ENCODE peak calls at places on chromosomes 6 and 20, in four cellular contexts. V is GM12878, K is K562, D is HepG2. Z is an unnamed sample.

GRCh38 chr20:10524034-10524476 is 89.0 kb downstream of the SLX4IP start:
- DNase-seq in V (no peak), K (no peak), D (no peak), Z (no peak)

GRCh38 chr20:17849901-17850673 is 118.5 kb downstream of the SNX5 start:
- DNase-seq in V (no peak), K (no peak), D (peak), Z (no peak)

GRCh38 chr6:37588745-37589139 is 89.0 kb upstream of the CCDC167 start:
- DNase-seq in V (no peak), K (no peak), D (no peak), Z (no peak)

GRCh38 chr6:14222956-14223355 is 105.4 kb downstream of the CD83 start:
- DNase-seq in V (no peak), K (no peak), D (no peak), Z (no peak)

GRCh38 chr6:31903957-31904356 is 2.1 kb upstream of the ZBTB12 start:
- DNase-seq in V (no peak), K (no peak), D (no peak), Z (no peak)

GRCh38 chr6:127554435-127555006 is 22.5 kb upstream of the C6orf58 start:
- DNase-seq in V (no peak), K (no peak), D (peak), Z (peak)

GRCh38 chr6:133241088-133241900 is at the start of gene EYA4:
- DNase-seq in V (no peak), K (no peak), D (no peak), Z (peak)

GRCh38 chr20:22546344-22546743 is 38.0 kb downstream of the FOXA2 start:
- DNase-seq in V (no peak), K (no peak), D (no peak), Z (no peak)

GRCh38 chr20:46640536-46641311 is 10.5 kb downstream of the SLC13A3 start:
- DNase-seq in V (no peak), K (no peak), D (peak), Z (no peak)

GRCh38 chr6:75345413-75345812 is 60.8 kb upstream of the TMEM30A start:
- DNase-seq in V (no peak), K (peak), D (no peak), Z (no peak)

GRCh38 chr6:116572162-116572561 is 858 bp downstream of the RWDD1 start:
- DNase-seq in V (no peak), K (peak), D (peak), Z (peak)

GRCh38 chr6:139882977-139883728 is 508.7 kb upstream of the CITED2 start:
- DNase-seq in V (no peak), K (no peak), D (peak), Z (no peak)

GRCh38 chr6:48840896-48841295 is 622.2 kb downstream of the MMUT start:
- DNase-seq in V (no peak), K (no peak), D (no peak), Z (no peak)

GRCh38 chr6:157999100-158000051 is 17.7 kb downstream of the SYNJ2 start:
- DNase-seq in V (no peak), K (no peak), D (no peak), Z (no peak)

GRCh38 chr6:165849539-165850430 is 186.7 kb upstream of the PDE10A start:
- DNase-seq in V (no peak), K (no peak), D (no peak), Z (no peak)

GRCh38 chr6:42446370-42446769 is 5.4 kb downstream of the TRERF1 start:
- DNase-seq in V (no peak), K (no peak), D (no peak), Z (no peak)

GRCh38 chr20:63152322-63153253 is 63.3 kb downstream of the YTHDF1 start:
- DNase-seq in V (no peak), K (no peak), D (no peak), Z (no peak)

GRCh38 chr6:31737315-31738047 is 1.2 kb upstream of the CLIC1 start:
- DNase-seq in V (no peak), K (peak), D (peak), Z (no peak)

GRCh38 chr20:50038574-50038991 is 55.8 kb downstream of the SNAI1 start:
- DNase-seq in V (no peak), K (no peak), D (peak), Z (no peak)

GRCh38 chr6:63764318-63764916 is 128.8 kb downstream of the PHF3 start:
- DNase-seq in V (peak), K (no peak), D (peak), Z (no peak)

GRCh38 chr20:5215592-5216304 is 88.9 kb downstream of the CDS2 start:
- DNase-seq in V (no peak), K (no peak), D (no peak), Z (no peak)

GRCh38 chr6:87212596-87212995 is 57.2 kb downstream of the ZNF292 start:
- DNase-seq in V (no peak), K (no peak), D (no peak), Z (no peak)

GRCh38 chr20:38873050-38873581 is 53.1 kb upstream of the FAM83D start:
- DNase-seq in V (peak), K (no peak), D (no peak), Z (no peak)

GRCh38 chr6:68778356-68779020 is 143.4 kb downstream of the ADGRB3 start:
- DNase-seq in V (no peak), K (peak), D (peak), Z (peak)

GRCh38 chr6:52417675-52418111 is 2.4 kb upstream of the EFHC1 start:
- DNase-seq in V (no peak), K (peak), D (peak), Z (no peak)

GRCh38 chr6:4381379-4381778 is 246.0 kb upstream of the ECI2 start:
- DNase-seq in V (no peak), K (no peak), D (no peak), Z (no peak)

GRCh38 chr6:99349620-99350141 is at the start of gene FAXC:
- DNase-seq in V (no peak), K (peak), D (peak), Z (peak)

GRCh38 chr20:1775117-1775516 is 117.5 kb upstream of the SIRPG start:
- DNase-seq in V (no peak), K (no peak), D (no peak), Z (no peak)

GRCh38 chr6:170187669-170188566 is 103.0 kb downstream of the DLL1 start:
- DNase-seq in V (no peak), K (no peak), D (no peak), Z (no peak)

GRCh38 chr20:23368316-23369110 is 6.5 kb downstream of the GZF1 start:
- DNase-seq in V (no peak), K (no peak), D (no peak), Z (no peak)

GRCh38 chr6:169905041-169905807 is 153.8 kb downstream of the ERMARD start:
- DNase-seq in V (no peak), K (no peak), D (no peak), Z (no peak)

GRCh38 chr6:136784271-136784664 is 8.0 kb downstream of the MAP3K5 start:
- DNase-seq in V (no peak), K (no peak), D (no peak), Z (no peak)

GRCh38 chr6:136786708-136787107 is 5.6 kb downstream of the MAP3K5 start:
- DNase-seq in V (no peak), K (no peak), D (no peak), Z (no peak)

GRCh38 chr6:136783495-136784270 is 8.6 kb downstream of the MAP3K5 start:
- DNase-seq in V (no peak), K (peak), D (no peak), Z (no peak)

GRCh38 chr6:136783021-136783420 is 9.3 kb downstream of the MAP3K5 start:
- DNase-seq in V (no peak), K (no peak), D (no peak), Z (no peak)

GRCh38 chr6:136784910-136785746 is 7.1 kb downstream of the MAP3K5 start:
- DNase-seq in V (no peak), K (no peak), D (no peak), Z (no peak)
- TF ChIP-seq TARDBP in V (no peak), K (no peak), D (no peak), Z (no peak)

DNA sequence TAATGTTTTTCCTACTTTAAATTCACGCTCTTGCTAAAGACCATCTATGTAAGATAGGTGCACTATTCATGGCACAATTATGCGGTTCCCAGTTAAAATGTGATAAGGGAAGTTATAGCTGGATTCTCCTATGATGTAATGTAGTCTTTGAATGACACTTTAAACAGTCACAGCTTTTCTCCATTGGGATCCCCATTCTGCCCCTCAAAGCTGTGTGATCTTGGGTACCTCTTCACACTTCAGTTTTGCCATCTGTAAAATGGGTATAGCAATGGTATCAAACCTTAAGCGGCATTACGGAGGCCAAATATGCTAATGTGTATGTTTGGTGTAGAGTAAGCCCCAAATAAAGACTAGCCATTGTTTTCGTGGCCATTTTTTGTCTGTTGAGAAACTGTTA is 64.7 kb upstream of the ZNF217 start:
- DNase-seq in V (no peak), K (no peak), D (no peak), Z (no peak)
- TF ChIP-seq FOXM1 in V (no peak), K (no peak), D (no peak), Z (no peak)

DNA sequence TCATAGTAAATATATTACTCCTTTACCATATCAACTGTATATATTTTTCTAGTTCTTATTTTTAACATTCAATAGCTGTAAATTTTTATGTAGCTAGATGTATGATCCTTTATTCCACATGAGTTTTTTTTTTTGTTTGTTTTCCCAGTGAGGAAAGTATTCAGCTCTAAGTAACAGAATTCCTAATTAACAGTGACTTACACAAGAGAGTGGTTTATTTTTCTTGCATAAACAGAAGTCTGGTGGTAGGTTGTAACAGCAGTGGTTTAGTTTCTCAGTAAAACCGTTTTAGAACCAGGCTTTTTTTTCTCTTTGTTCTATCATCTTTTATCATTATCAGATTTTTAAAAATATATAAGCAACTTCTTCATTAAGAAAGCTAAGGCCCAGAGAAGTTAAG is 116.9 kb upstream of the FLRT3 start:
- DNase-seq in V (no peak), K (no peak), D (no peak), Z (no peak)
- TF ChIP-seq FOXK2 in V (no peak), K (no peak), D (no peak), Z (no peak)

DNA sequence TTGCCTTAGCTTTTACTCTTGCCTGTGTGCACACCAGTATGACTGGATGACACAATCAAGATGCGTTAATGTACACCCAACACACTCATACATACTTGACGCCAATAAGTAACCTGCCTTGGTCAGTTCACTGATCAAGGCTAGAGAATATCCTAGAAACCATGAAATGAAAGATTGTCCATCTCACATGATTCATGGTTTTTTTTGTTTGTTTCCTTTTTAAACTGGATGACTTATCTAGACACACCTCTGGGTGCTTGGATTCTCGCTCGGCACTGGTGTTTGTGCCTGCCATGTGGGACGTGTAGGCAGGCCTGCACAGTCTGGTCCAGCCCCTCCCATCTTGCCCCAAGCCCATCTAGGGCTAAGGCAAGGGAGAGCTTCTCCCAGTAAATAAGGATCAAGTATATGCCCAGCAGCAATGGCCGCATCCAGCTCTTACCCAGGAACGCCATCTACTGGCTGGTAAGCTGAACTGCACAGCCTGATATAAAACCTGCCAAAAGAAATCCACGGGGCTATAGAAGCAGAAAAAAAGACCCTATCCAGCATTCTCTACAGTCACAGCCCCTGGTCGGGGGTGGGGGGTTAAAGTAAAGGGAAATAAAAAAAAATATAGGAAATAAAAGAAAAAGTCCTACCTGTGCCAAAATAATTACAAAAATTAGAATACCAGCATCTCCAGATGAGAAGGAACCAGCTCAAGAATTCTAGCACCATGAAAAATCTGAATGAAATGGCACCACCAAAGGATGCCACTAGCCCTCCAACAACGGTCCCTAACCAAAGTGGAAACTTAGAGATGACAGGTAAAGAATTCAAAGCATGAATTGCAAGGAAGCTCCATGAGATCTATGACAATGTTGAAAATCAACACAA is 73.3 kb downstream of the OTOR start:
- DNase-seq in V (no peak), K (peak), D (peak), Z (peak)
- TF ChIP-seq TARDBP in V (no peak), K (no peak), D (no peak), Z (no peak)

GRCh38 chr20:57620999-57621398 is 773 bp upstream of the ZBP1 start:
- DNase-seq in V (no peak), K (no peak), D (no peak), Z (no peak)

GRCh38 chr20:57621426-57622200 is 1.4 kb upstream of the ZBP1 start:
- DNase-seq in V (no peak), K (no peak), D (no peak), Z (no peak)

GRCh38 chr20:57622201-57622570 is 2.0 kb upstream of the ZBP1 start:
- DNase-seq in V (no peak), K (no peak), D (no peak), Z (no peak)

GRCh38 chr20:57624124-57624523 is 3.9 kb upstream of the ZBP1 start:
- DNase-seq in V (no peak), K (no peak), D (no peak), Z (no peak)

GRCh38 chr20:57622579-57623381 is 2.6 kb upstream of the ZBP1 start:
- DNase-seq in V (no peak), K (peak), D (peak), Z (peak)
- TF ChIP-seq FOXM1 in V (no peak), K (no peak), D (no peak), Z (no peak)

DNA sequence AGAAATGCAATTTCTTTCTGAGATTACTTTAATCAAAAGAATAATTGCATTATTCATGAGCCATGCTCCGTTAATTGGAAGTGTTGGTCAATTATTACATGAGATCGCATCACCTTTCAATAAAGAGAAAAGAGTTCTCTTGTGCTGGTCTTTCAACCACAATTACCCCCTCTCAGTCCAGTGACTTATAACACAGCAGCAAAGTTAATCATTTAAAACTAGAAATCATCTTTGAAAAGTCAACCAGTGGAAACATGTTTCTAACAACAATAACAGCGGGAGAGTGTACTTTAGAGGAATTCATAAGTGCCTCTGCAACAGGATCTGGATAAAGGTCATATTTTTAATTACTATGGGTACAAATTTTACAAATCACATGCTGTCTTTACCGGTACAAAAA is 384.4 kb upstream of the AGPAT4 start:
- DNase-seq in V (no peak), K (no peak), D (no peak), Z (no peak)
- TF ChIP-seq FOXK2 in V (no peak), K (no peak), D (no peak), Z (no peak)

DNA sequence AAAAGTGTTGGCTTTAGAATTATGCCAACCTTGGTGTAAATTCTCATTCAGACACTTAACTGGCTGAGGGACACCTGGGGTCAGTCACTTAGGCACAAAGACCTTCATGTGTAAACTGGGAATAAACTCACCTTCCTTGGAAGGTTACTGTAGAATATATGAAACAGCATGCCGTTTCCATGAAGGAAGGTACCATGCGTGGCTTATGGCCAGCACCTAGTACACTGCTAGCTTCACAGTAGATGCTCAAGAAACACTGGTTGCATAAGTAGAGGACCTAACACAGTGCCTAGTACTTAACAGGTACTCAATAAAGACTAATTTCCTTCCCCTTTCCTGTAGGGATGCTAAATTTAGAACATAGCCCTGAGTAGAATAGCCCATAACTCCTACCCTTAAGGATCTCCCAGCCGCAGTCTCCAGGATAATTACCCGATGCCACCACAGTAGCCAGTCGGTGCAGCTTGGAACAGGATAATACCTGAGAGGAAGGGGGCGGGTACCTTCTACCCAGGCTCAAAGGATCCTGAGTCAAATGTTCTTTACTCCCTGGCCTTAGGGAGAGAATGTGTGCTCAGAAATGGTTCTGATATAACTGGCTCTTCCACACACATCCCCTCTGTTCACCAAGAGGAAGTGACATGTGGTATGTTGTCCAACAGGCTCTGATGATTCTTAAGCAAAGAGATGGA is 3.6 kb downstream of the BCL2L1 start:
- DNase-seq in V (no peak), K (no peak), D (no peak), Z (no peak)
- TF ChIP-seq TARDBP in V (no peak), K (no peak), D (no peak), Z (no peak)